ENCODE peak calls at places on chromosomes 12 and 14, in six cellular contexts. K is neural progenitor cell, L is upper lobe of right lung, J is cardiac muscle cell, F is A549, G is osteocyte. Z is an unnamed sample.

GRCh38 chr14:41875113-41875512 is 268.4 kb downstream of the LRFN5 start:
- DNase-seq in F (no peak), K (no peak), G (no peak), J (no peak), L (no peak), Z (no peak)

GRCh38 chr14:57657487-57657886 is 163.8 kb upstream of the CCDC198 start:
- DNase-seq in J (no peak), G (no peak), K (no peak), F (no peak), L (no peak), Z (no peak)

GRCh38 chr12:95788637-95789036 is 1.9 kb downstream of the NTN4 start:
- DNase-seq in K (no peak), G (no peak), J (no peak), F (no peak), L (no peak), Z (no peak)

GRCh38 chr14:77986808-77987207 is 183.4 kb upstream of the NRXN3 start:
- DNase-seq in F (no peak), K (no peak), G (no peak), J (no peak), L (no peak), Z (no peak)

GRCh38 chr14:98203421-98203820 is 1068.6 kb downstream of the BCL11B start:
- DNase-seq in J (no peak), L (no peak), G (no peak), K (no peak), F (no peak), Z (no peak)

GRCh38 chr12:1559729-1560128 is 34.7 kb downstream of the FBXL14 start:
- DNase-seq in K (no peak), G (no peak), J (no peak), F (no peak), L (no peak), Z (no peak)

GRCh38 chr12:64459388-64460024 is 7.6 kb downstream of the TBK1 start:
- DNase-seq in L (no peak), K (no peak), J (no peak), G (no peak), F (no peak), Z (peak)

GRCh38 chr14:77186911-77187648 is 5.5 kb downstream of the TMEM63C start:
- DNase-seq in K (peak), F (no peak), L (no peak), J (peak), G (peak), Z (no peak)

GRCh38 chr12:69254046-69254445 is 14.7 kb downstream of the CPSF6 start:
- DNase-seq in G (no peak), J (peak), F (peak), K (peak), L (no peak), Z (peak)

GRCh38 chr12:113184900-113185179 is 438 bp downstream of the DDX54 start:
- DNase-seq in G (peak), K (peak), J (peak), L (peak), F (peak), Z (peak)

GRCh38 chr12:41100572-41100971 is 87.5 kb upstream of the PDZRN4 start:
- DNase-seq in F (no peak), L (no peak), G (no peak), J (no peak), K (peak), Z (no peak)

GRCh38 chr12:119803391-119803791 is 73.7 kb downstream of the CIT start:
- DNase-seq in G (no peak), F (no peak), K (peak), L (no peak), J (peak), Z (no peak)

GRCh38 chr12:129305851-129306250 is 452.6 kb downstream of the GLT1D1 start:
- DNase-seq in F (no peak), K (no peak), G (no peak), J (no peak), L (no peak), Z (no peak)

GRCh38 chr12:98788396-98788795 is 143.3 kb downstream of the APAF1 start:
- DNase-seq in L (no peak), J (peak), G (no peak), F (no peak), K (no peak), Z (no peak)

GRCh38 chr12:111046896-111047295 is 126.5 kb upstream of the MYL2 start:
- DNase-seq in J (no peak), G (no peak), F (no peak), L (peak), K (no peak), Z (no peak)

GRCh38 chr14:58401587-58401986 is 5.9 kb downstream of the TOMM20L start:
- DNase-seq in L (no peak), K (peak), G (no peak), F (no peak), J (no peak), Z (no peak)

GRCh38 chr12:79409562-79409961 is 281.2 kb downstream of the PAWR start:
- DNase-seq in J (peak), F (no peak), K (no peak), L (no peak), G (no peak), Z (no peak)

GRCh38 chr14:51674294-51675002 is 22.7 kb downstream of the FRMD6 start:
- DNase-seq in L (no peak), J (no peak), K (no peak), G (no peak), F (no peak), Z (no peak)

GRCh38 chr14:50605776-50606175 is 45.8 kb downstream of the ATL1 start:
- DNase-seq in G (no peak), J (no peak), F (no peak), L (no peak), K (no peak), Z (no peak)

DNA sequence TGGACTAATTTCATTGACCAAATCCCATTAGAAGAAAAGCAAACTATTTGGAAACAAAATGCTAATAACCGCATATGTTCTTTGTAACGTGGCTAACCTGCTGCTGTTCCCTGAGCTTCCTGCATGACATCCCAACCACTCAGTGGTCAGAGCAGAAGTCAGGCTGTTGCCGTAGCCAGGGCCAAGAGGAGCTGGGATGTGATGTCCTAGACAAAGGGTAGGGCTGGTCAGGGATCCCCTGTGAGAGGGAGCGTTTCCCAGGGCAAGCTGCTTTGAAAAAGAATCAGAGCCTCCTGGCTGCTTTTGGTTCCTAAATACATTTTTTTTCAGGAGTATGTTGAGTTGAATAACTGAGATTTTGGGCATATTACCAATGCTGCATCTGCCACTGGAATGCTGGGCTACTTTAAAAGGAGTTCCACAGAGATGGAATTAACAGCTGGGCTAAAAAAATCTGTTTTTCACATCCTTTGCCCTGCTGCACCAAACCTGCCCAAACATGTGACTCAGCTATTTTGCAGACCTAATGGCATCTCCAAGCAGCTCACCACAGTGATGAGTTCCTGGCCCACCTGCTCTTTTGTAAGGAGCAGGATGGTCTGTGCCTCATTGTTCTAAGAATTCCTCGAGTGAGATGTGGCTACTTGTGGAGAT is 23.9 kb downstream of the ANKRD13A start:
- DNase-seq in L (no peak), G (no peak), K (peak), J (no peak), F (no peak), Z (no peak)
- TF ChIP-seq CTCF in L (no peak), G (no peak), K (no peak), J (no peak), F (no peak), Z (no peak)

GRCh38 chr12:53211476-53212381 is 4.7 kb upstream of the ITGB7 start:
- DNase-seq in L (no peak), G (no peak), K (peak), J (no peak), F (no peak), Z (peak)
- TF ChIP-seq CTCF in L (no peak), G (peak), K (peak), J (peak), F (peak), Z (peak)

GRCh38 chr12:13534242-13534641 is 337.7 kb downstream of the EMP1 start:
- DNase-seq in F (no peak), J (no peak), K (peak), G (no peak), L (no peak), Z (no peak)

GRCh38 chr12:13536219-13536910 is 339.8 kb downstream of the EMP1 start:
- DNase-seq in J (no peak), G (no peak), K (no peak), L (no peak), F (no peak), Z (peak)

GRCh38 chr12:13538136-13538535 is 341.6 kb downstream of the EMP1 start:
- DNase-seq in F (no peak), L (no peak), J (no peak), K (no peak), G (no peak), Z (no peak)

GRCh38 chr12:13537623-13538022 is 341.1 kb downstream of the EMP1 start:
- DNase-seq in G (no peak), L (no peak), J (no peak), K (no peak), F (no peak), Z (peak)

DNA sequence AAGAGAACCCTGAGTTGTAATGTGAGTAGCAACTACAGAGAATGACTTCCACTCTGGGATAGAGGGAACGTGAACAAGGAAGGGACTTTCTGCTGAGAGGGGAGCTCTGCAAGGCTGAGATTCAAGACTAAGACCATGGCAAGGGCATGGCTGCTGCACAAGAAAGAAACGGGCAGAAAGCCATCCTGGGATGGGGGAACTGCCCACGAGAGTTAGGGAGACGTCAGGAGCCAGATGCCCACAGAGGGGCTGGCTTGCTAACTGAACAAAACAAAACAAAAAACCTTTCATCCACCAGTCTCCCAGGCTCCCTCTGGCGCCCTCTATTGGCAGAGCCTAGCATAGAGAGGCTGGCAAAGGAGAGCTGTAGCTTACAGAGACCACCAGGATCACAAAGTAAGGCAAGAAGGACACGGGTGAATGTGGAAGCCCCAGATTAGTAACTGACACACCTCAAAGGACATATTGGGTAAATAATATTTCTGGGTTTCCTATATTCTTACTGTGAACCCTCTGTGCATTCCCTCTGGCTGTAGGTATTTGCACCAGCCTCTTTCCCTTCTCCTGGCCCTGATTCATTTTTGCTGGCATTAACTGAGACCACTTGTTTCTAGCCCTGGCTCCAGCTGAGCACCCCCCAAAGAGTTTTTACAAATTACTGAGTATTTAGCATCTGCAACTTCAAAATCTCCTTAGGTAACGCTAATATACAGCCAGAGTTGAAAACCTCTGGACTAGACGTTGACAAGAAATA is 338.3 kb downstream of the EMP1 start:
- DNase-seq in L (peak), G (peak), K (peak), J (peak), F (peak), Z (peak)
- TF ChIP-seq CTCF in L (peak), G (peak), K (peak), J (peak), F (peak), Z (peak)

DNA sequence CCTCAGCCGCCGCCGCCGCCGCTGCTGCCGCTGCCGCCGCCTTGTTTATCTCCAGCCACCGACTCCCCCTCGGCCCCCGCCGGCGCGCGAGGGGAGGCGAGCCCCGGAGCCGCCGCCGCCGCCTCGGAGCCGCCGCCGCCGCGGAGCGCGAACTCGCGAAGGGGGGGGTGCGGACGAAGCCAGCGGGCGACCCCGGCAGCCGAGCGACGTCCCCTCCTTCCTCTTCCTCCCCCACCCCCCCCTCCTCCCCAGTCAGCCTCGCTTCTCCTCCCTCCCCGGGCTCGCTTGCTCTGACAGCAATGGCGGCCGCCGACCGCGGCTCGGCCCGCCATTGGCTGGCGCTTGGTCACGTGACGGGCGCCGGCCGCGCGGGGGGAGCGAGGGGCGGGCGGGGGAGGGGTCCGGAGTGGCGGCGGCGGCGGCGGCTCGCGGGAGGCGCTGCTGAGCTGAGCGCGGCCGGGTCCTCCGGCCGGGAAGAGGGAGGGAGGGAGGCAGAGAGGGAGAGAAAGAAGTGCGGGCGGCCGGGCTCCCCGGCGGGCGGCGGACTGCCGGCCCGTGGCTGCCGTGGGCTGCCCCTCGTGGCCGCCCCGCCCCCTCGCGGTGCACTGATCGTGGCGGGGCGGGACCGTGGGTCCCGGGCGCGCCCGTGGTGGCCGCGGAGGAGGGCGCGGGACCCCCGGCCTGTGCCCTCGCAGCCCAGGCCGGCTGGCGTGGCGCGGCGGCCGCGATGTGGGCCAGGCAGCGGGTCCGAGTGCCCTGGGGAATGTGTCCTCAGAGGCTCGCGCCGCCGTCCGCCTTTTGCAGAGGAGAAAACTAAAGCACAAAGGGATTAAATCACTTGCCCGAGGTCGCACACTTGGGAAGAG is at the start of gene MED13L:
- DNase-seq in K (peak), L (peak), F (peak), J (peak), G (peak), Z (peak)
- TF ChIP-seq CTCF in K (peak), L (no peak), F (peak), J (no peak), G (peak), Z (peak)